ENCODE peak calls at places on chromosomes 4 and X, in five cellular contexts. R, G, L, V and A are unnamed samples.

GRCh38 chrX:69615779-69616519 is at the start of gene EDA:
- DNase-seq in R (peak), G (peak), L (peak), V (peak), A (peak)

GRCh38 chr4:169412046-169412445 is 141.3 kb upstream of the SH3RF1 start:
- DNase-seq in R (no peak), G (no peak), L (no peak), V (no peak), A (no peak)

GRCh38 chr4:129545599-129546278 is 449.8 kb downstream of the C4orf33 start:
- DNase-seq in R (peak), G (peak), L (peak), V (peak), A (no peak)

GRCh38 chr4:72489267-72489666 is 79.8 kb downstream of the ADAMTS3 start:
- DNase-seq in R (no peak), G (no peak), L (peak), V (peak), A (no peak)

GRCh38 chrX:10135561-10136399 is 21.0 kb upstream of the CLCN4 start:
- DNase-seq in R (no peak), G (no peak), L (no peak), V (no peak), A (no peak)

GRCh38 chrX:11143931-11144678 is 33.0 kb downstream of the HCCS start:
- DNase-seq in R (peak), G (peak), L (peak), V (peak), A (no peak)

GRCh38 chr4:103591839-103592238 is 127.9 kb downstream of the TACR3 start:
- DNase-seq in R (no peak), G (no peak), L (no peak), V (no peak), A (no peak)

GRCh38 chr4:86596802-86597201 is 2.7 kb downstream of the PTPN13 start:
- DNase-seq in R (no peak), G (no peak), L (peak), V (peak), A (no peak)

GRCh38 chr4:141002323-141002805 is 130.9 kb downstream of the RNF150 start:
- DNase-seq in R (no peak), G (no peak), L (no peak), V (peak), A (no peak)

GRCh38 chrX:45506149-45506768 is 305.6 kb upstream of the DIPK2B start:
- DNase-seq in R (no peak), G (no peak), L (no peak), V (no peak), A (no peak)

GRCh38 chr4:163077611-163078010 is 89.1 kb downstream of the NAF1 start:
- DNase-seq in R (no peak), G (no peak), L (no peak), V (no peak), A (no peak)

GRCh38 chr4:156228706-156229105 is 275.0 kb upstream of the CTSO start:
- DNase-seq in R (no peak), G (no peak), L (no peak), V (no peak), A (no peak)

GRCh38 chr4:98642991-98643426 is 15.4 kb downstream of the TSPAN5 start:
- DNase-seq in R (no peak), G (no peak), L (peak), V (peak), A (no peak)

GRCh38 chr4:38488891-38489861 is 174.8 kb upstream of the KLF3 start:
- DNase-seq in R (no peak), G (no peak), L (no peak), V (peak), A (peak)

GRCh38 chrX:70878925-70879324 is 29.6 kb downstream of the TEX11 start:
- DNase-seq in R (no peak), G (no peak), L (no peak), V (no peak), A (no peak)

GRCh38 chrX:96770315-96770714 is 85.7 kb downstream of the DIAPH2 start:
- DNase-seq in R (no peak), G (no peak), L (peak), V (peak), A (no peak)

GRCh38 chrX:2423293-2423692 is 77.5 kb downstream of the DHRSX start:
- DNase-seq in R (no peak), G (no peak), L (peak), V (no peak), A (no peak)

GRCh38 chr4:175369087-175369486 is 443.0 kb downstream of the GPM6A start:
- DNase-seq in R (no peak), G (no peak), L (no peak), V (peak), A (no peak)

GRCh38 chr4:152039085-152039484 is 278.3 kb upstream of the GATB start:
- DNase-seq in R (no peak), G (no peak), L (no peak), V (peak), A (peak)

GRCh38 chr4:185470503-185471195 is 884 bp downstream of the CCDC110 start:
- DNase-seq in R (peak), G (peak), L (no peak), V (peak), A (no peak)

GRCh38 chrX:19794690-19795089 is 92.7 kb downstream of the SH3KBP1 start:
- DNase-seq in R (no peak), G (no peak), L (no peak), V (no peak), A (no peak)

GRCh38 chr4:98987720-98988119 is 7.8 kb upstream of the METAP1 start:
- DNase-seq in R (no peak), G (no peak), L (no peak), V (no peak), A (no peak)

GRCh38 chr4:37471971-37472370 is 214.2 kb downstream of the RELL1 start:
- DNase-seq in R (peak), G (no peak), L (no peak), V (no peak), A (no peak)

GRCh38 chr4:4672397-4672796 is 130.5 kb upstream of the STX18 start:
- DNase-seq in R (no peak), G (no peak), L (no peak), V (no peak), A (no peak)

GRCh38 chrX:274904-275475 is 6.2 kb upstream of the PLCXD1 start:
- DNase-seq in R (no peak), G (no peak), L (no peak), V (no peak), A (no peak)

GRCh38 chr4:72568959-72569718 is at the start of gene ADAMTS3:
- DNase-seq in R (peak), G (peak), L (peak), V (peak), A (peak)

GRCh38 chr4:111208970-111209369 is 586.1 kb upstream of the PITX2 start:
- DNase-seq in R (no peak), G (no peak), L (no peak), V (no peak), A (no peak)

GRCh38 chr4:89146196-89146595 is 34.9 kb downstream of the TIGD2 start:
- DNase-seq in R (no peak), G (no peak), L (no peak), V (no peak), A (no peak)

GRCh38 chr4:113222431-113222979 is 173.1 kb downstream of the ANK2 start:
- DNase-seq in R (no peak), G (no peak), L (no peak), V (peak), A (no peak)

GRCh38 chr4:94927696-94928095 is 169.9 kb downstream of the BMPR1B start:
- DNase-seq in R (no peak), G (no peak), L (no peak), V (no peak), A (no peak)

GRCh38 chr4:145799225-145799624 is 119.3 kb downstream of the C4orf51 start:
- DNase-seq in R (no peak), G (no peak), L (no peak), V (no peak), A (no peak)

GRCh38 chr4:38368612-38369011 is 295.4 kb upstream of the KLF3 start:
- DNase-seq in R (no peak), G (no peak), L (no peak), V (peak), A (no peak)

GRCh38 chrX:26999634-27000033 is 463.5 kb downstream of the PPP4R3C start:
- DNase-seq in R (no peak), G (no peak), L (no peak), V (no peak), A (no peak)

GRCh38 chr4:168931215-168931650 is 78.8 kb downstream of the CBR4 start:
- DNase-seq in R (no peak), G (no peak), L (no peak), V (no peak), A (no peak)

GRCh38 chr4:142408003-142408441 is 438.1 kb downstream of the INPP4B start:
- DNase-seq in R (no peak), G (no peak), L (peak), V (peak), A (no peak)

GRCh38 chr4:56762484-56763250 is 58.8 kb downstream of the SPINK2 start:
- DNase-seq in R (no peak), G (no peak), L (no peak), V (no peak), A (no peak)

GRCh38 chr4:125707397-125707796 is 392.6 kb downstream of the FAT4 start:
- DNase-seq in R (no peak), G (no peak), L (no peak), V (no peak), A (no peak)

GRCh38 chrX:64792598-64793337 is 183.5 kb downstream of the ZC4H2 start:
- DNase-seq in R (no peak), G (no peak), L (no peak), V (no peak), A (no peak)

GRCh38 chr4:11954093-11954492 is 525.4 kb upstream of the HS3ST1 start:
- DNase-seq in R (no peak), G (no peak), L (peak), V (peak), A (no peak)
- TF ChIP-seq CTCF in R (no peak), G (no peak), L (peak), V (no peak), A (peak)

GRCh38 chr4:60656171-60656570 is 544.0 kb upstream of the ADGRL3 start:
- DNase-seq in R (no peak), G (no peak), L (no peak), V (peak), A (no peak)
- TF ChIP-seq CTCF in R (no peak), G (no peak), L (no peak), V (peak), A (no peak)

GRCh38 chrX:74179071-74179470 is 124.9 kb upstream of the ZCCHC13 start:
- DNase-seq in R (no peak), G (no peak), L (no peak), V (peak), A (no peak)
- TF ChIP-seq CTCF in R (no peak), G (no peak), L (no peak), V (no peak), A (no peak)

DNA sequence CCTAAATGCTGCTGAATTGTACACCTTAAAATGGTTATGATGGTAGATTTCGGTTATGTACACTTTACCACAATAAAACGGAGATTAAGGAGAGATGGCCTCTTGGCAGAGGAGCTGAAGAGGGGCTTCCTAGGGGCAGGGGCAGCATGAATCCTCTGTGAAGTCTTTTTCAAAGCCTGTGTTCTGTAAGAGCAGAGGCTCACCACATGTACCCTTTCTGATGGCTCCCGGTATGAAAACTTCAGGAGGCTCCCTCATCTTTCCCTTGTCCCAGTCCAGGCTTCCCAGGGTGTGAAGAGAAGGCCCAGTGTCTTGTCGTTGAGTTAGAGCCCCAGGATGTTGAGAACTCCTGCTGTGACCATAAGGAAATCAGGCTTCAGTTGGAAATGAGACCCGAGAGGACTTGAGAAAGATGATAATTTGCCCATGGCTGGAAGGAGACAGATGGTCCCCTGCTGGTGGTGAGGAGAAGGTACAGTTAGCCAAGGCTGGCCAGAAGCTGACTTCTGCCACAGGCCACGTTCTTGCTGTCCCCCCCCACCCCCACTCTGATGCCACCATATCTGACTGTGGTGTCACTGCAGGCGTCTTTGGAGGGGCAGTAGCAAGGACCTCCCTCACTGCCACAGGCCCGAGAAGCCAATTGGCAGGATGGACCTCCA is 31.8 kb upstream of the MTM1 start:
- DNase-seq in R (no peak), G (no peak), L (no peak), V (no peak), A (no peak)
- TF ChIP-seq CTCF in R (no peak), G (no peak), L (no peak), V (no peak), A (no peak)